ENCODE peak calls at places on chromosomes 6 and 20, in five cellular contexts. One of them, this sample, is unnamed.

GRCh38 chr6:252775-253526 is 39.3 kb upstream of the DUSP22 start:
- DNase-seq in SK-N-SH: no peak
- DNase-seq in esophagus muscularis mucosa: no peak
- DNase-seq in Panc1: no peak
- DNase-seq in transverse colon: no peak
- DNase-seq in this sample: no peak

GRCh38 chr6:12024715-12025434 is 12.8 kb downstream of the HIVEP1 start:
- DNase-seq in transverse colon: no peak
- DNase-seq in esophagus muscularis mucosa: no peak
- DNase-seq in SK-N-SH: no peak
- DNase-seq in Panc1: no peak
- DNase-seq in this sample: no peak

GRCh38 chr6:12717356-12717755 is 789 bp downstream of the PHACTR1 start:
- DNase-seq in transverse colon: no peak
- DNase-seq in Panc1: no peak
- DNase-seq in esophagus muscularis mucosa: no peak
- DNase-seq in SK-N-SH: peak
- DNase-seq in this sample: no peak

GRCh38 chr6:106101466-106101865 is 15.3 kb downstream of the PRDM1 start:
- DNase-seq in SK-N-SH: no peak
- DNase-seq in transverse colon: no peak
- DNase-seq in Panc1: no peak
- DNase-seq in esophagus muscularis mucosa: peak
- DNase-seq in this sample: no peak

GRCh38 chr6:155695495-155695894 is 239.9 kb upstream of the NOX3 start:
- DNase-seq in Panc1: no peak
- DNase-seq in SK-N-SH: no peak
- DNase-seq in esophagus muscularis mucosa: no peak
- DNase-seq in transverse colon: no peak
- DNase-seq in this sample: no peak

GRCh38 chr6:82094166-82094806 is 153.3 kb downstream of the IBTK start:
- DNase-seq in Panc1: no peak
- DNase-seq in SK-N-SH: no peak
- DNase-seq in transverse colon: no peak
- DNase-seq in esophagus muscularis mucosa: no peak
- DNase-seq in this sample: no peak

GRCh38 chr6:148430897-148431296 is 88.3 kb downstream of the SASH1 start:
- DNase-seq in transverse colon: no peak
- DNase-seq in Panc1: no peak
- DNase-seq in SK-N-SH: no peak
- DNase-seq in esophagus muscularis mucosa: no peak
- DNase-seq in this sample: no peak

GRCh38 chr6:22558288-22558882 is 11.0 kb upstream of the HDGFL1 start:
- DNase-seq in Panc1: no peak
- DNase-seq in esophagus muscularis mucosa: no peak
- DNase-seq in transverse colon: no peak
- DNase-seq in SK-N-SH: peak
- DNase-seq in this sample: no peak

GRCh38 chr6:142088858-142089216 is 43.9 kb upstream of the GJE1 start:
- DNase-seq in transverse colon: no peak
- DNase-seq in SK-N-SH: peak
- DNase-seq in Panc1: no peak
- DNase-seq in esophagus muscularis mucosa: no peak
- DNase-seq in this sample: no peak

GRCh38 chr6:20811112-20811746 is 277.0 kb downstream of the CDKAL1 start:
- DNase-seq in esophagus muscularis mucosa: no peak
- DNase-seq in Panc1: peak
- DNase-seq in SK-N-SH: no peak
- DNase-seq in transverse colon: no peak
- DNase-seq in this sample: no peak

GRCh38 chr6:32885698-32886286 is 31.8 kb downstream of the PSMB9 start:
- DNase-seq in transverse colon: no peak
- DNase-seq in esophagus muscularis mucosa: no peak
- DNase-seq in Panc1: no peak
- DNase-seq in SK-N-SH: peak
- DNase-seq in this sample: no peak

GRCh38 chr6:41734666-41735426 is 562 bp downstream of the TFEB start:
- DNase-seq in transverse colon: peak
- DNase-seq in Panc1: no peak
- DNase-seq in SK-N-SH: peak
- DNase-seq in esophagus muscularis mucosa: peak
- DNase-seq in this sample: peak

GRCh38 chr6:36985384-36985962 is 523 bp downstream of the MTCH1 start:
- DNase-seq in transverse colon: no peak
- DNase-seq in esophagus muscularis mucosa: no peak
- DNase-seq in Panc1: no peak
- DNase-seq in SK-N-SH: no peak
- DNase-seq in this sample: no peak

GRCh38 chr20:49866051-49866450 is 49.3 kb downstream of the SPATA2 start:
- DNase-seq in transverse colon: no peak
- DNase-seq in SK-N-SH: no peak
- DNase-seq in esophagus muscularis mucosa: no peak
- DNase-seq in Panc1: no peak
- DNase-seq in this sample: no peak

GRCh38 chr6:166870602-166871208 is 85.6 kb downstream of the RNASET2 start:
- DNase-seq in Panc1: no peak
- DNase-seq in SK-N-SH: no peak
- DNase-seq in esophagus muscularis mucosa: peak
- DNase-seq in transverse colon: no peak
- DNase-seq in this sample: no peak

GRCh38 chr6:109079981-109080380 is 14.7 kb downstream of the SESN1 start:
- DNase-seq in esophagus muscularis mucosa: no peak
- DNase-seq in transverse colon: no peak
- DNase-seq in SK-N-SH: no peak
- DNase-seq in Panc1: no peak
- DNase-seq in this sample: peak

GRCh38 chr6:111806561-111807497 is 66.4 kb downstream of the FYN start:
- DNase-seq in transverse colon: no peak
- DNase-seq in Panc1: no peak
- DNase-seq in esophagus muscularis mucosa: no peak
- DNase-seq in SK-N-SH: no peak
- DNase-seq in this sample: no peak

GRCh38 chr6:15312500-15312899 is 66.6 kb downstream of the JARID2 start:
- DNase-seq in transverse colon: no peak
- DNase-seq in SK-N-SH: no peak
- DNase-seq in Panc1: no peak
- DNase-seq in esophagus muscularis mucosa: no peak
- DNase-seq in this sample: no peak

GRCh38 chr20:33863440-33864323 is 52.5 kb downstream of the CHMP4B start:
- DNase-seq in transverse colon: peak
- DNase-seq in Panc1: no peak
- DNase-seq in SK-N-SH: no peak
- DNase-seq in esophagus muscularis mucosa: no peak
- DNase-seq in this sample: no peak

GRCh38 chr20:52104546-52105044 is 87.0 kb downstream of the ZFP64 start:
- DNase-seq in transverse colon: no peak
- DNase-seq in Panc1: no peak
- DNase-seq in esophagus muscularis mucosa: no peak
- DNase-seq in SK-N-SH: peak
- DNase-seq in this sample: no peak

GRCh38 chr20:32208499-32209154 is 947 bp downstream of the POFUT1 start:
- DNase-seq in transverse colon: no peak
- DNase-seq in Panc1: no peak
- DNase-seq in esophagus muscularis mucosa: no peak
- DNase-seq in SK-N-SH: no peak
- DNase-seq in this sample: no peak

GRCh38 chr20:25280051-25280573 is 32.2 kb downstream of the PYGB start:
- DNase-seq in SK-N-SH: peak
- DNase-seq in esophagus muscularis mucosa: no peak
- DNase-seq in transverse colon: peak
- DNase-seq in Panc1: no peak
- DNase-seq in this sample: peak
- TF ChIP-seq POLR2AphosphoS5 in SK-N-SH: no peak
- TF ChIP-seq POLR2AphosphoS5 in esophagus muscularis mucosa: peak
- TF ChIP-seq POLR2AphosphoS5 in transverse colon: no peak
- TF ChIP-seq POLR2AphosphoS5 in Panc1: no peak
- TF ChIP-seq POLR2AphosphoS5 in this sample: peak

GRCh38 chr6:136779682-136780081 is 12.6 kb downstream of the MAP3K5 start:
- DNase-seq in esophagus muscularis mucosa: no peak
- DNase-seq in Panc1: no peak
- DNase-seq in SK-N-SH: no peak
- DNase-seq in transverse colon: no peak
- DNase-seq in this sample: no peak
- TF ChIP-seq POLR2AphosphoS5 in esophagus muscularis mucosa: no peak
- TF ChIP-seq POLR2AphosphoS5 in Panc1: no peak
- TF ChIP-seq POLR2AphosphoS5 in SK-N-SH: no peak
- TF ChIP-seq POLR2AphosphoS5 in transverse colon: no peak
- TF ChIP-seq POLR2AphosphoS5 in this sample: no peak

GRCh38 chr6:18218233-18218632 is 46.1 kb downstream of the DEK start:
- DNase-seq in esophagus muscularis mucosa: no peak
- DNase-seq in transverse colon: no peak
- DNase-seq in Panc1: no peak
- DNase-seq in SK-N-SH: no peak
- DNase-seq in this sample: no peak
- TF ChIP-seq POLR2AphosphoS5 in esophagus muscularis mucosa: no peak
- TF ChIP-seq POLR2AphosphoS5 in transverse colon: no peak
- TF ChIP-seq POLR2AphosphoS5 in Panc1: no peak
- TF ChIP-seq POLR2AphosphoS5 in SK-N-SH: no peak
- TF ChIP-seq POLR2AphosphoS5 in this sample: no peak

DNA sequence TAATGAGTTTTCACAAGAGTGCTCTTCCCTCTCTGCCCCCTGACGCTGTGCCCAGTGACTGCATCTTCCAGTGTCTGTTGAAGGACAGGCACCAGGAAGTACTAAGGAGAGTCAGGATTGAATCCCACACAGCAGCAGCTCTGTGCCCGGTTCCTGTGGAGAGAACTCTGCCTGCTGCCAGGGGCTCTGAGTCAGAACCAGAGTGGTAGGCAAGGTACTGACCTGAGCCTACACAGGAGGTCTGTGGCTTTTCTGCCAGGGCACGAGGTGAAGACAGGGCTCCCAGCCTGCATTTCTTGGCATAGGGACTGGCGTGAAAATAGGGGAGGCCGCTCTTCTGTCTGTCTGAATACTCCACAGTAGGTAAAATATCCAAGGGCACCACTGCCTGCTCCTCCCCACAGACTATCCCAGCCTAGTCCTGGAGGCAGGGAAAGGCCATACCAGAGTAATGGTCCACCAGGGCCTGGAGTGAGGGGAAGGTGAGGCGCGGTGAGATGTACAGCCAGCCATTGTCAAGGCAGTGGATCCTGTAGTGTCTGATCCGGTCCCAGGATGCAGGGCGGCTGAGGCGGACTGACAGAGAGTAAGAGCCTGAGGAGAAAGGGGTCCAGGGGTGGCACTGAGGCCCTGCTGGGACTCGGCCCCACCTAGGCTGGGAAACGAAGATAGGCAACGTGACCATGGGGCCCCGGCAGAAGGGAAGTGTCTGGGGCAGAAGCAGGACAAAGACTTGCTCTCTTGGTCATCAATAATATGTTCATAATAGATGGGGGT is 9.4 kb downstream of the RAB5IF start:
- DNase-seq in esophagus muscularis mucosa: no peak
- DNase-seq in Panc1: no peak
- DNase-seq in SK-N-SH: no peak
- DNase-seq in transverse colon: no peak
- DNase-seq in this sample: no peak
- TF ChIP-seq POLR2AphosphoS5 in esophagus muscularis mucosa: no peak
- TF ChIP-seq POLR2AphosphoS5 in Panc1: no peak
- TF ChIP-seq POLR2AphosphoS5 in SK-N-SH: no peak
- TF ChIP-seq POLR2AphosphoS5 in transverse colon: no peak
- TF ChIP-seq POLR2AphosphoS5 in this sample: no peak

GRCh38 chr6:159819932-159820640 is 20.0 kb downstream of the PNLDC1 start:
- DNase-seq in transverse colon: no peak
- DNase-seq in Panc1: no peak
- DNase-seq in esophagus muscularis mucosa: no peak
- DNase-seq in SK-N-SH: no peak
- DNase-seq in this sample: no peak
- TF ChIP-seq POLR2AphosphoS5 in transverse colon: no peak
- TF ChIP-seq POLR2AphosphoS5 in Panc1: no peak
- TF ChIP-seq POLR2AphosphoS5 in esophagus muscularis mucosa: no peak
- TF ChIP-seq POLR2AphosphoS5 in SK-N-SH: no peak
- TF ChIP-seq POLR2AphosphoS5 in this sample: no peak

DNA sequence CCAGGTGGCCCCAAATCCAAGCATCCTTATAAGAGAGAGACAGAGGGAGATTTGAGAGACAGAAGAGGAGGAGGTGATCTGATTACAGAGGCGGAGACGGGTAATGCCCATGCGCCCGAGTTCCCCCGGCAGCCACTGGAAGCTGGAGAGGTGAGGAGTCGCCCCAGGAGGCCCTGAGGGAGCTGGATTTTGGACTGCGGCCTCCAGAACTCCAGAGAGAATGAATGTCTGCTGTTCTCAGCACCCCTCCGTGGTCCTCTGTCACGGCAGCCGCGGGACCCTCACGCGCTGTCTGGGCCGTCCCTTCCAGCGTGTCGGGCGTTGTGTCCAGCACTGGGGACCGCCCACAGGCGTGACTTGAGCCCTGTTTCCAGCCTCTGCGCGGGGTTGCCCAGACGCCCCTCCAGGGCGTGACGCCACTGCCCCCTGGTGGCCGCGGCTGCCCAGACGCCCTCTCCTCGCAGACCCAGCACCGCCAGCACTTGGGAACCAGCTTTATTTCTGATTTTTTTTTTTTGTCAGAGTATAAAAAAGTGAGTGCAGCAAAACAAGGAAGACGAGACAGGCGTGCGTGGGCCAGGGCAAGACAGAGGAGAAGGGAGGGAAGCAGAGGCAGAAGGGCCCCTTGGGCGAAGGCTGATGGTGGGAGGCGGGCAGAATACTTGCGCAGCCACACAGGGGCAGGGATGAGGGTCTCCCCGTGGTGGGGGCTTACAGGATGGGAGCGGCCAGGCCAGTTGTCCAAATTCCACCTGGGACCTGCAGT is 4.1 kb upstream of the ZNF512B start:
- DNase-seq in Panc1: no peak
- DNase-seq in esophagus muscularis mucosa: peak
- DNase-seq in SK-N-SH: peak
- DNase-seq in transverse colon: peak
- DNase-seq in this sample: peak
- TF ChIP-seq POLR2AphosphoS5 in Panc1: no peak
- TF ChIP-seq POLR2AphosphoS5 in esophagus muscularis mucosa: peak
- TF ChIP-seq POLR2AphosphoS5 in SK-N-SH: no peak
- TF ChIP-seq POLR2AphosphoS5 in transverse colon: no peak
- TF ChIP-seq POLR2AphosphoS5 in this sample: no peak

DNA sequence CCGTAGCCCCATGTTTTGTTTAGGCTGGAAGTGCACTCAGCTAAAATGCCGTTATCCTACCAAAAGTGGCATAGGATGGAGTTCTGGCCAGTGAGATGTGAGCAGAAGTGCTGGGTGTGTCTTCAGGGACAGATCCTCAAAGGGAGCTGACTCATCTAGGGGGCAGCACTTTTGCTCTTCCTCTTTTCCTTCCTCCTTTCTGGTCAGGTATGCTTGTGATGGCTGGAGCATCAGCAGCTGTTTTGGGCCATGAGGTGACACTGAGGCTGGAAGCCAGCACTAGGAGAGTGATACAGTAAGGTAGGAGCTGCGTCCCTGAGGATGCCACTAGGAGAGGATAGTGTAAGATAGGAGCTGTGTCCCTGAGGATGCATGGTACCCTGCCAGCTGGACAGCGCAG is 4.6 kb upstream of the OSBPL2 start:
- DNase-seq in Panc1: no peak
- DNase-seq in esophagus muscularis mucosa: no peak
- DNase-seq in transverse colon: no peak
- DNase-seq in SK-N-SH: no peak
- DNase-seq in this sample: no peak
- TF ChIP-seq POLR2AphosphoS5 in Panc1: no peak
- TF ChIP-seq POLR2AphosphoS5 in esophagus muscularis mucosa: no peak
- TF ChIP-seq POLR2AphosphoS5 in transverse colon: no peak
- TF ChIP-seq POLR2AphosphoS5 in SK-N-SH: no peak
- TF ChIP-seq POLR2AphosphoS5 in this sample: no peak

This sample was measured in sigmoid colon.